ENCODE peak calls at places on chromosomes 3 and 15, in six cellular contexts. One of them, this sample, is unnamed. For H3K27me3 and H3K4me1, the result is how much of the 10 kb centered on the place peaks cover.

GRCh38 chr3:141407043-141407442 is 38.7 kb downstream of the ZBTB38 start:
- DNase-seq in left ventricle myocardium inferior: no peak
- DNase-seq in aorta: no peak
- DNase-seq in CD8-positive, alpha-beta memory T cell: no peak
- DNase-seq in PC-3: no peak
- DNase-seq in hepatocyte: peak
- DNase-seq in this sample: peak

GRCh38 chr3:109351231-109351630 is 13.9 kb upstream of the DPPA4 start:
- DNase-seq in left ventricle myocardium inferior: no peak
- DNase-seq in aorta: no peak
- DNase-seq in CD8-positive, alpha-beta memory T cell: no peak
- DNase-seq in PC-3: no peak
- DNase-seq in hepatocyte: no peak
- DNase-seq in this sample: no peak

GRCh38 chr3:108838411-108838810 is 15.8 kb downstream of the TRAT1 start:
- DNase-seq in left ventricle myocardium inferior: no peak
- DNase-seq in aorta: no peak
- DNase-seq in CD8-positive, alpha-beta memory T cell: no peak
- DNase-seq in PC-3: no peak
- DNase-seq in hepatocyte: no peak
- DNase-seq in this sample: no peak

GRCh38 chr3:173659972-173660371 is 262.4 kb downstream of the NLGN1 start:
- DNase-seq in left ventricle myocardium inferior: no peak
- DNase-seq in aorta: no peak
- DNase-seq in CD8-positive, alpha-beta memory T cell: no peak
- DNase-seq in PC-3: no peak
- DNase-seq in hepatocyte: no peak
- DNase-seq in this sample: no peak

GRCh38 chr3:127104586-127104985 is 88.3 kb upstream of the PRR23E start:
- DNase-seq in left ventricle myocardium inferior: no peak
- DNase-seq in aorta: no peak
- DNase-seq in CD8-positive, alpha-beta memory T cell: no peak
- DNase-seq in PC-3: no peak
- DNase-seq in hepatocyte: no peak
- DNase-seq in this sample: no peak

GRCh38 chr3:69420781-69421520 is 35.1 kb upstream of the FRMD4B start:
- DNase-seq in left ventricle myocardium inferior: peak
- DNase-seq in aorta: peak
- DNase-seq in CD8-positive, alpha-beta memory T cell: no peak
- DNase-seq in PC-3: no peak
- DNase-seq in hepatocyte: no peak
- DNase-seq in this sample: peak

GRCh38 chr15:34993413-34993812 is 5.3 kb upstream of the ZNF770 start:
- DNase-seq in left ventricle myocardium inferior: no peak
- DNase-seq in aorta: no peak
- DNase-seq in CD8-positive, alpha-beta memory T cell: no peak
- DNase-seq in PC-3: peak
- DNase-seq in hepatocyte: no peak
- DNase-seq in this sample: no peak

GRCh38 chr3:155334897-155335883 is 41.7 kb upstream of the STRIT1 start:
- DNase-seq in left ventricle myocardium inferior: no peak
- DNase-seq in aorta: no peak
- DNase-seq in CD8-positive, alpha-beta memory T cell: no peak
- DNase-seq in PC-3: no peak
- DNase-seq in hepatocyte: no peak
- DNase-seq in this sample: no peak

GRCh38 chr3:129182390-129183180 is 1.1 kb downstream of the CNBP start:
- DNase-seq in left ventricle myocardium inferior: no peak
- DNase-seq in aorta: no peak
- DNase-seq in CD8-positive, alpha-beta memory T cell: peak
- DNase-seq in PC-3: peak
- DNase-seq in hepatocyte: no peak
- DNase-seq in this sample: no peak

GRCh38 chr3:9934235-9934621 is 594 bp downstream of the CRELD1 start:
- DNase-seq in left ventricle myocardium inferior: peak
- DNase-seq in aorta: no peak
- DNase-seq in CD8-positive, alpha-beta memory T cell: no peak
- DNase-seq in PC-3: no peak
- DNase-seq in hepatocyte: peak
- DNase-seq in this sample: no peak

GRCh38 chr15:69703495-69704187 is 251.0 kb downstream of the RPLP1 start:
- DNase-seq in left ventricle myocardium inferior: no peak
- DNase-seq in aorta: no peak
- DNase-seq in CD8-positive, alpha-beta memory T cell: no peak
- DNase-seq in PC-3: no peak
- DNase-seq in hepatocyte: peak
- DNase-seq in this sample: no peak

GRCh38 chr3:161854232-161854771 is 357.7 kb downstream of the OTOL1 start:
- DNase-seq in left ventricle myocardium inferior: no peak
- DNase-seq in aorta: peak
- DNase-seq in CD8-positive, alpha-beta memory T cell: no peak
- DNase-seq in PC-3: peak
- DNase-seq in hepatocyte: peak
- DNase-seq in this sample: no peak

GRCh38 chr3:178778579-178778978 is 242.3 kb downstream of the KCNMB2 start:
- DNase-seq in left ventricle myocardium inferior: no peak
- DNase-seq in aorta: no peak
- DNase-seq in CD8-positive, alpha-beta memory T cell: no peak
- DNase-seq in PC-3: no peak
- DNase-seq in hepatocyte: no peak
- DNase-seq in this sample: no peak

GRCh38 chr3:152870027-152870426 is 35.1 kb downstream of the P2RY1 start:
- DNase-seq in left ventricle myocardium inferior: no peak
- DNase-seq in aorta: no peak
- DNase-seq in CD8-positive, alpha-beta memory T cell: no peak
- DNase-seq in PC-3: no peak
- DNase-seq in hepatocyte: no peak
- DNase-seq in this sample: no peak

GRCh38 chr3:171335559-171335958 is 124.6 kb downstream of the TNIK start:
- DNase-seq in left ventricle myocardium inferior: no peak
- DNase-seq in aorta: no peak
- DNase-seq in CD8-positive, alpha-beta memory T cell: no peak
- DNase-seq in PC-3: no peak
- DNase-seq in hepatocyte: no peak
- DNase-seq in this sample: no peak

GRCh38 chr3:51860703-51861665 is at the start of gene IQCF2:
- DNase-seq in left ventricle myocardium inferior: no peak
- DNase-seq in aorta: no peak
- DNase-seq in CD8-positive, alpha-beta memory T cell: no peak
- DNase-seq in PC-3: no peak
- DNase-seq in hepatocyte: no peak
- DNase-seq in this sample: no peak

GRCh38 chr15:62075595-62076279 is 9.0 kb downstream of the C2CD4A start:
- DNase-seq in left ventricle myocardium inferior: no peak
- DNase-seq in aorta: no peak
- DNase-seq in CD8-positive, alpha-beta memory T cell: no peak
- DNase-seq in PC-3: peak
- DNase-seq in hepatocyte: peak
- DNase-seq in this sample: no peak

GRCh38 chr3:14124223-14124614 is 451 bp downstream of the CHCHD4 start:
- DNase-seq in left ventricle myocardium inferior: peak
- DNase-seq in aorta: peak
- DNase-seq in CD8-positive, alpha-beta memory T cell: no peak
- DNase-seq in PC-3: peak
- DNase-seq in hepatocyte: peak
- DNase-seq in this sample: peak

GRCh38 chr3:192901435-192901834 is 16.2 kb downstream of the MB21D2 start:
- DNase-seq in left ventricle myocardium inferior: no peak
- DNase-seq in aorta: no peak
- DNase-seq in CD8-positive, alpha-beta memory T cell: no peak
- DNase-seq in PC-3: peak
- DNase-seq in hepatocyte: no peak
- DNase-seq in this sample: no peak

GRCh38 chr3:131091768-131092167 is 65.1 kb downstream of the NEK11 start:
- DNase-seq in left ventricle myocardium inferior: no peak
- DNase-seq in aorta: no peak
- DNase-seq in CD8-positive, alpha-beta memory T cell: no peak
- DNase-seq in PC-3: peak
- DNase-seq in hepatocyte: no peak
- DNase-seq in this sample: no peak

GRCh38 chr3:73624363-73625123 is at the start of gene PDZRN3:
- DNase-seq in left ventricle myocardium inferior: peak
- DNase-seq in aorta: peak
- DNase-seq in CD8-positive, alpha-beta memory T cell: no peak
- DNase-seq in PC-3: no peak
- DNase-seq in hepatocyte: peak
- DNase-seq in this sample: peak

GRCh38 chr15:75928680-75929608 is 25.3 kb downstream of the FBXO22 start:
- DNase-seq in left ventricle myocardium inferior: no peak
- DNase-seq in aorta: no peak
- DNase-seq in CD8-positive, alpha-beta memory T cell: no peak
- DNase-seq in PC-3: peak
- DNase-seq in hepatocyte: peak
- DNase-seq in this sample: no peak

GRCh38 chr3:95049841-95050240 is 987.0 kb downstream of the NSUN3 start:
- DNase-seq in left ventricle myocardium inferior: no peak
- DNase-seq in aorta: no peak
- DNase-seq in CD8-positive, alpha-beta memory T cell: no peak
- DNase-seq in PC-3: no peak
- DNase-seq in hepatocyte: no peak
- DNase-seq in this sample: no peak

GRCh38 chr3:127289646-127290575 is 2.1 kb upstream of the PRR20G start:
- DNase-seq in left ventricle myocardium inferior: no peak
- DNase-seq in aorta: no peak
- DNase-seq in CD8-positive, alpha-beta memory T cell: no peak
- DNase-seq in PC-3: no peak
- DNase-seq in hepatocyte: no peak
- DNase-seq in this sample: no peak

GRCh38 chr3:13044496-13045244 is 28.6 kb downstream of the IQSEC1 start:
- DNase-seq in left ventricle myocardium inferior: no peak
- DNase-seq in aorta: peak
- DNase-seq in CD8-positive, alpha-beta memory T cell: no peak
- DNase-seq in PC-3: no peak
- DNase-seq in hepatocyte: no peak
- DNase-seq in this sample: no peak

GRCh38 chr3:184477940-184478339 is 83.6 kb upstream of the EPHB3 start:
- DNase-seq in left ventricle myocardium inferior: no peak
- DNase-seq in aorta: no peak
- DNase-seq in CD8-positive, alpha-beta memory T cell: no peak
- DNase-seq in PC-3: no peak
- DNase-seq in hepatocyte: no peak
- DNase-seq in this sample: no peak
- H3K27me3 ChIP-seq in left ventricle myocardium inferior: half or more
- H3K27me3 ChIP-seq in aorta: under half
- H3K27me3 ChIP-seq in CD8-positive, alpha-beta memory T cell: under half
- H3K27me3 ChIP-seq in PC-3: half or more
- H3K27me3 ChIP-seq in hepatocyte: under half
- H3K27me3 ChIP-seq in this sample: under half

GRCh38 chr15:78149805-78150751 is 916 bp downstream of the IDH3A start:
- DNase-seq in left ventricle myocardium inferior: no peak
- DNase-seq in aorta: no peak
- DNase-seq in CD8-positive, alpha-beta memory T cell: no peak
- DNase-seq in PC-3: peak
- DNase-seq in hepatocyte: no peak
- DNase-seq in this sample: no peak

GRCh38 chr15:78146437-78147154 is 2.6 kb upstream of the IDH3A start:
- DNase-seq in left ventricle myocardium inferior: no peak
- DNase-seq in aorta: no peak
- DNase-seq in CD8-positive, alpha-beta memory T cell: no peak
- DNase-seq in PC-3: no peak
- DNase-seq in hepatocyte: no peak
- DNase-seq in this sample: no peak

GRCh38 chr15:78147566-78147965 is 1.6 kb upstream of the IDH3A start:
- DNase-seq in left ventricle myocardium inferior: peak
- DNase-seq in aorta: no peak
- DNase-seq in CD8-positive, alpha-beta memory T cell: no peak
- DNase-seq in PC-3: no peak
- DNase-seq in hepatocyte: no peak
- DNase-seq in this sample: peak

GRCh38 chr15:78148392-78149067 is 632 bp upstream of the IDH3A start:
- DNase-seq in left ventricle myocardium inferior: no peak
- DNase-seq in aorta: no peak
- DNase-seq in CD8-positive, alpha-beta memory T cell: no peak
- DNase-seq in PC-3: no peak
- DNase-seq in hepatocyte: no peak
- DNase-seq in this sample: no peak

GRCh38 chr15:78149068-78149804 is at the start of gene IDH3A:
- DNase-seq in left ventricle myocardium inferior: peak
- DNase-seq in aorta: peak
- DNase-seq in CD8-positive, alpha-beta memory T cell: peak
- DNase-seq in PC-3: peak
- DNase-seq in hepatocyte: peak
- DNase-seq in this sample: peak
- H3K4me1 ChIP-seq in left ventricle myocardium inferior: half or more
- H3K4me1 ChIP-seq in aorta: under half
- H3K4me1 ChIP-seq in CD8-positive, alpha-beta memory T cell: under half
- H3K4me1 ChIP-seq in PC-3: under half
- H3K4me1 ChIP-seq in hepatocyte: under half
- H3K4me1 ChIP-seq in this sample: half or more

DNA sequence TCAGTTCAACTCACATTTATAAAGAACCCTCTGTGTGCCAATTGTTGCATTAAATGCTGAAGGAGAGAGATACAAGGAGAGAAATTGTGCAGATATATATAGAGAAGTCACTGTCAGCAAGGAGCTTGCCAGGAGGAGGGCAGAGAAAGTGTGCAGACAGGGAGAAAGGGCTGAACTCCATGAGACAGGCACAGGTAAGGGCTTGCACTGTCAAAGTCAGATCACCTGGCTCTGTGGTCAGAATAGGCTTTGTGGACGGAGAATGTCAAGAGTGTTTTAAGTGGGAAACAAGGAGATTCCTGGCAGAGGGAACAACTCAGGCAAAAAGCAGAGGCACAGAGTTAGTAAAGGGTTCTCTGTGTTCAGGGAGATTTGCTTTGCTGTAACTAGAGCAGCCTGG is 303.0 kb upstream of the TPRG1 start:
- DNase-seq in left ventricle myocardium inferior: no peak
- DNase-seq in aorta: no peak
- DNase-seq in CD8-positive, alpha-beta memory T cell: no peak
- DNase-seq in PC-3: no peak
- DNase-seq in hepatocyte: no peak
- DNase-seq in this sample: no peak
- H3K27me3 ChIP-seq in left ventricle myocardium inferior: under half
- H3K27me3 ChIP-seq in aorta: under half
- H3K27me3 ChIP-seq in CD8-positive, alpha-beta memory T cell: under half
- H3K27me3 ChIP-seq in PC-3: under half
- H3K27me3 ChIP-seq in hepatocyte: under half
- H3K27me3 ChIP-seq in this sample: under half

GRCh38 chr15:39502616-39503195 is 78.2 kb upstream of the THBS1 start:
- DNase-seq in left ventricle myocardium inferior: no peak
- DNase-seq in aorta: no peak
- DNase-seq in CD8-positive, alpha-beta memory T cell: no peak
- DNase-seq in PC-3: no peak
- DNase-seq in hepatocyte: no peak
- DNase-seq in this sample: no peak

GRCh38 chr15:39502048-39502447 is 78.8 kb upstream of the THBS1 start:
- DNase-seq in left ventricle myocardium inferior: no peak
- DNase-seq in aorta: no peak
- DNase-seq in CD8-positive, alpha-beta memory T cell: no peak
- DNase-seq in PC-3: no peak
- DNase-seq in hepatocyte: no peak
- DNase-seq in this sample: no peak

GRCh38 chr15:39499701-39500100 is 81.2 kb upstream of the THBS1 start:
- DNase-seq in left ventricle myocardium inferior: no peak
- DNase-seq in aorta: no peak
- DNase-seq in CD8-positive, alpha-beta memory T cell: no peak
- DNase-seq in PC-3: no peak
- DNase-seq in hepatocyte: no peak
- DNase-seq in this sample: no peak

GRCh38 chr15:39503526-39503925 is 77.4 kb upstream of the THBS1 start:
- DNase-seq in left ventricle myocardium inferior: no peak
- DNase-seq in aorta: no peak
- DNase-seq in CD8-positive, alpha-beta memory T cell: no peak
- DNase-seq in PC-3: no peak
- DNase-seq in hepatocyte: no peak
- DNase-seq in this sample: no peak

GRCh38 chr15:39501366-39501765 is 79.5 kb upstream of the THBS1 start:
- DNase-seq in left ventricle myocardium inferior: no peak
- DNase-seq in aorta: no peak
- DNase-seq in CD8-positive, alpha-beta memory T cell: no peak
- DNase-seq in PC-3: peak
- DNase-seq in hepatocyte: no peak
- DNase-seq in this sample: no peak
- H3K4me1 ChIP-seq in left ventricle myocardium inferior: under half
- H3K4me1 ChIP-seq in aorta: under half
- H3K4me1 ChIP-seq in CD8-positive, alpha-beta memory T cell: under half
- H3K4me1 ChIP-seq in PC-3: under half
- H3K4me1 ChIP-seq in hepatocyte: under half
- H3K4me1 ChIP-seq in this sample: under half